ENCODE peak calls at places on chromosomes 5 and 9, in six cellular contexts. E, U, N, R, L and X are unnamed samples.

GRCh38 chr5:36703245-36703860 is 96.9 kb downstream of the SLC1A3 start:
- DNase-seq in L (no peak), U (no peak), R (no peak), E (no peak), N (no peak), X (no peak)

GRCh38 chr5:112830378-112830777 is 30.7 kb upstream of the SRP19 start:
- DNase-seq in E (no peak), R (no peak), N (no peak), U (no peak), L (no peak), X (no peak)

GRCh38 chr9:20353931-20354652 is 268.2 kb downstream of the MLLT3 start:
- DNase-seq in E (no peak), N (no peak), R (no peak), U (no peak), L (no peak), X (no peak)

GRCh38 chr9:38089387-38090165 is 20.5 kb upstream of the SHB start:
- DNase-seq in U (no peak), R (no peak), N (no peak), E (no peak), L (no peak), X (no peak)

GRCh38 chr5:135185461-135186075 is 151.5 kb upstream of the PITX1 start:
- DNase-seq in R (no peak), U (no peak), N (no peak), E (no peak), L (no peak), X (no peak)

GRCh38 chr9:122810306-122810946 is 10.5 kb downstream of the OR1K1 start:
- DNase-seq in L (peak; percentile 74), R (peak; percentile 75), N (peak; percentile 43), E (peak; percentile 58), U (peak; percentile 29), X (peak; percentile 47)

GRCh38 chr9:18115131-18115530 is 358.8 kb upstream of the ADAMTSL1 start:
- DNase-seq in R (no peak), L (no peak), N (no peak), U (no peak), E (no peak), X (no peak)

GRCh38 chr9:79104216-79104615 is 467.5 kb upstream of the TLE4 start:
- DNase-seq in R (no peak), E (no peak), N (no peak), U (no peak), L (no peak), X (no peak)

GRCh38 chr9:33255471-33255870 is 9.0 kb downstream of the BAG1 start:
- DNase-seq in E (no peak), R (no peak), N (no peak), L (no peak), U (no peak), X (no peak)

GRCh38 chr5:143192191-143192880 is 211.2 kb downstream of the NR3C1 start:
- DNase-seq in N (no peak), R (no peak), U (no peak), E (no peak), L (no peak), X (no peak)

GRCh38 chr5:76472338-76473336 is 69.6 kb downstream of the IQGAP2 start:
- DNase-seq in U (no peak), L (no peak), R (peak; percentile 90), N (no peak), E (no peak), X (no peak)

GRCh38 chr9:86185872-86186271 is 73.6 kb downstream of the C9orf153 start:
- DNase-seq in E (no peak), U (no peak), R (no peak), N (no peak), L (no peak), X (no peak)

GRCh38 chr5:142491260-142491659 is 166.4 kb upstream of the SPRY4 start:
- DNase-seq in L (no peak), E (no peak), U (no peak), R (no peak), N (no peak), X (no peak)

GRCh38 chr5:59038169-59039002 is 455.5 kb downstream of the RAB3C start:
- DNase-seq in L (no peak), E (no peak), R (no peak), U (no peak), N (no peak), X (no peak)

GRCh38 chr5:37857696-37858095 is 17.9 kb upstream of the GDNF start:
- DNase-seq in N (no peak), L (no peak), R (no peak), U (no peak), E (no peak), X (no peak)
- TF ChIP-seq POLR2A in N (no peak), L (no peak), R (no peak), U (no peak), E (no peak), X (no peak)

GRCh38 chr5:175285263-175285662 is 158.7 kb downstream of the DRD1 start:
- DNase-seq in L (no peak), E (no peak), N (no peak), U (no peak), R (no peak), X (no peak)

GRCh38 chr5:175290379-175290778 is 153.6 kb downstream of the DRD1 start:
- DNase-seq in U (no peak), L (no peak), N (no peak), R (no peak), E (no peak), X (no peak)

GRCh38 chr5:175284806-175285205 is 159.2 kb downstream of the DRD1 start:
- DNase-seq in U (no peak), N (no peak), L (no peak), R (no peak), E (no peak), X (no peak)

GRCh38 chr5:175286981-175287380 is 157.0 kb downstream of the DRD1 start:
- DNase-seq in R (no peak), U (no peak), E (no peak), L (no peak), N (no peak), X (no peak)

GRCh38 chr5:175288048-175288621 is 155.8 kb downstream of the DRD1 start:
- DNase-seq in N (no peak), U (no peak), E (no peak), R (no peak), L (no peak), X (no peak)
- TF ChIP-seq TAF1 in N (no peak), U (no peak), E (no peak), R (no peak), L (no peak), X (no peak)

GRCh38 chr9:99266136-99267023 is 44.3 kb downstream of the SEC61B start:
- DNase-seq in E (no peak), R (peak; percentile 65), U (peak; percentile 68), N (peak; percentile 48), L (peak; percentile 61), X (no peak)
- TF ChIP-seq POLR2AphosphoS5 in E (no peak), R (no peak), U (no peak), N (no peak), L (no peak), X (no peak)

GRCh38 chr5:174020928-174021304 is 24.6 kb upstream of the NSG2 start:
- DNase-seq in N (no peak), E (no peak), U (no peak), R (no peak), L (no peak), X (no peak)

GRCh38 chr5:174022384-174023095 is 23.0 kb upstream of the NSG2 start:
- DNase-seq in E (no peak), R (no peak), L (no peak), U (no peak), N (no peak), X (no peak)
- TF ChIP-seq POLR2A in E (no peak), R (no peak), L (no peak), U (no peak), N (no peak), X (no peak)

GRCh38 chr5:67511911-67512310 is 315.3 kb upstream of the CD180 start:
- DNase-seq in L (no peak), U (no peak), E (no peak), N (no peak), R (no peak), X (no peak)
- TF ChIP-seq TAF1 in L (no peak), U (no peak), E (no peak), N (no peak), R (no peak), X (no peak)

GRCh38 chr5:32147959-32148358 is 26.2 kb downstream of the GOLPH3 start:
- DNase-seq in N (no peak), U (no peak), E (no peak), R (peak; percentile 41), L (peak; percentile 60), X (no peak)
- TF ChIP-seq POLR2AphosphoS5 in N (no peak), U (no peak), E (no peak), R (no peak), L (no peak), X (no peak)